ENCODE peak calls at places on chromosome 7, in four cellular contexts. F, L, Q and T are unnamed samples.

GRCh38 chr7:74587435-74588126 is 69.9 kb upstream of the GTF2I start:
- DNase-seq in F (no peak), L (peak), Q (peak), T (peak)

GRCh38 chr7:64879800-64880199 is 23.3 kb upstream of the ZNF273 start:
- DNase-seq in F (no peak), L (no peak), Q (peak), T (no peak)

GRCh38 chr7:130961128-130961601 is 227.2 kb upstream of the KLF14 start:
- DNase-seq in F (no peak), L (no peak), Q (no peak), T (peak)

GRCh38 chr7:81185072-81185471 is 266.2 kb upstream of the SEMA3C start:
- DNase-seq in F (no peak), L (no peak), Q (no peak), T (no peak)

GRCh38 chr7:36625247-36625646 is 99.0 kb downstream of the AOAH start:
- DNase-seq in F (no peak), L (no peak), Q (no peak), T (no peak)

GRCh38 chr7:25805027-25805687 is 346.8 kb upstream of the NFE2L3 start:
- DNase-seq in F (no peak), L (no peak), Q (no peak), T (no peak)

GRCh38 chr7:47682874-47683273 is 101.0 kb upstream of the TNS3 start:
- DNase-seq in F (no peak), L (no peak), Q (no peak), T (no peak)

GRCh38 chr7:79979437-79979836 is 155.2 kb upstream of the GNAI1 start:
- DNase-seq in F (no peak), L (no peak), Q (no peak), T (no peak)

GRCh38 chr7:143005632-143006260 is 21.2 kb downstream of the OR9A2 start:
- DNase-seq in F (no peak), L (no peak), Q (no peak), T (no peak)

GRCh38 chr7:75644599-75644998 is 94.1 kb downstream of the HIP1 start:
- DNase-seq in F (no peak), L (no peak), Q (no peak), T (no peak)

GRCh38 chr7:9017251-9017650 is 583.8 kb downstream of the NXPH1 start:
- DNase-seq in F (no peak), L (no peak), Q (no peak), T (no peak)

GRCh38 chr7:34091330-34091917 is 186.1 kb downstream of the BMPER start:
- DNase-seq in F (peak), L (no peak), Q (peak), T (no peak)

GRCh38 chr7:69654849-69655707 is 56.8 kb downstream of the AUTS2 start:
- DNase-seq in F (no peak), L (no peak), Q (no peak), T (no peak)

GRCh38 chr7:158821173-158822021 is 7.9 kb downstream of the ESYT2 start:
- DNase-seq in F (peak), L (peak), Q (no peak), T (no peak)

GRCh38 chr7:4799508-4800268 is 24.3 kb downstream of the AP5Z1 start:
- DNase-seq in F (no peak), L (no peak), Q (no peak), T (no peak)

GRCh38 chr7:25854608-25855497 is 297.1 kb upstream of the NFE2L3 start:
- DNase-seq in F (peak), L (peak), Q (peak), T (no peak)

GRCh38 chr7:158229945-158230344 is 357.7 kb downstream of the PTPRN2 start:
- DNase-seq in F (no peak), L (no peak), Q (no peak), T (no peak)

GRCh38 chr7:47253650-47254080 is 328.2 kb downstream of the TNS3 start:
- DNase-seq in F (no peak), L (peak), Q (peak), T (no peak)

DNA sequence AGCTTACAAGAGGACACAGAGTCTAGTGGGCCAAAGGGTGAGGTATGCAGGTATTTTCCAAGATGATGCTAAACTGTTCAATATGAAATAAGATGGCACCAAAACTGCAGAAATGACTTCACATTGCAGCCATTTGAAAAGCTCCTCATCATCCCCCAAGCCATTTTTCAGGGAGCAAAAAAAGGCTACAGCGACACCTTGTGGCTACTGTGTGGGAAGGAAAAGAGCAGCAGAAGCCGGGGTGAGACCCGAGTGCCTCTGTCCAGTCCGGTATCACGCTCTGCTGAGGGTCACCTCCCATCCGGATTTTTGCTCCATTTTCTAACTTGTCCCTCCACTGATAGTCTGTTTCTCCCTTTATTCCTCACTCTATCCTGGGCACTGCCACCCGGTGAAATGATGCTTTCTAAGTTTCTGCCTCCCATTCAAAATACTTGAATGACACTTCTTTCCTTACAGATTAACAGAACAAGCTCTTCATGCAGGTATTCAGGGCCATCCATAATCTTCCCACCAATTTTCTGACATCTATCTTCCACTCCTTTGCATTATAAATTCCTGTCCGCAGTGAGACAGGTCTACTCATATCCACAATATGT is 220.2 kb downstream of the DGKI start:
- DNase-seq in F (peak), L (peak), Q (peak), T (peak)
- TF ChIP-seq REST in F (no peak), L (no peak), Q (peak), T (no peak)

DNA sequence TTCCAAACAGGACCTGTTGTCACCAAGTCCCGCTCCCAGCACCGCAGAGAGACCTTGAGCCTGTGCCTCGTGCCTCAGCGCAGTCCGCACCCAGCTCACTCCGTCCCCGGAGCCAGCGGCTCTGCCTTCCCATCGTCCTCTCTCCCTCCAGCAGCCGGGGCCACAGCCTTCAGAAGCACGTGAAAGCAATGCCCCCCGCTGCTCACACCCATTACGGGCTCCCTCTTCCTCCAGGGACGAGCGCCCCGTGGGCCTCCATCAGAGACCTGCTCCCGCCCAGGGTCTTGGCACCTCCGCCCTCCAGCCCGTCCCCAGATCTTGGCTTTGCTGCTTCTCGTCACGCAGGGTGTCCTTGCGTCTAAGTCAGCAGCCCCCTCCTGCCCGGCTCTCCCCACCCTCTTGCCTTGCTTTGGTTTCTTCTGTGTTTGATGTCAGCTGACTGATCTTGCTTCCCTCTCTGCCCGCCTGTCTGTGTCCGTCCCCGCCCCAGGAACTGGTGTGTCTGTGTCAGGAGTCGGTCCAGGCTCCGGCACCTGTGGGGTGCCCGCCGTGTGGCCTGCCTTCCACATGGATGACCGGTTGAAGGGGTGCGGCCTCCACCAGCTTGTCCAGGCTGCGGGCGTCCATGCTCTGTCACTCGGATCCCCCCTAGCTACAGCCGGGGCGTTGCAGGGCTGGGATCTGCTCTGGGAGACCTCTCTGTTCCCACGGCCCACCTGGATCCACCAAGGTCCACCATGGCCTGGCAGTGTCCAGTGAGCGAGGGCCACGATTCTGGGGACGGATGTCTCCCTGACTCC is 61.9 kb downstream of the FOXL3 start:
- DNase-seq in F (no peak), L (no peak), Q (no peak), T (no peak)
- TF ChIP-seq PBX3 in F (no peak), L (no peak), Q (no peak), T (no peak)

DNA sequence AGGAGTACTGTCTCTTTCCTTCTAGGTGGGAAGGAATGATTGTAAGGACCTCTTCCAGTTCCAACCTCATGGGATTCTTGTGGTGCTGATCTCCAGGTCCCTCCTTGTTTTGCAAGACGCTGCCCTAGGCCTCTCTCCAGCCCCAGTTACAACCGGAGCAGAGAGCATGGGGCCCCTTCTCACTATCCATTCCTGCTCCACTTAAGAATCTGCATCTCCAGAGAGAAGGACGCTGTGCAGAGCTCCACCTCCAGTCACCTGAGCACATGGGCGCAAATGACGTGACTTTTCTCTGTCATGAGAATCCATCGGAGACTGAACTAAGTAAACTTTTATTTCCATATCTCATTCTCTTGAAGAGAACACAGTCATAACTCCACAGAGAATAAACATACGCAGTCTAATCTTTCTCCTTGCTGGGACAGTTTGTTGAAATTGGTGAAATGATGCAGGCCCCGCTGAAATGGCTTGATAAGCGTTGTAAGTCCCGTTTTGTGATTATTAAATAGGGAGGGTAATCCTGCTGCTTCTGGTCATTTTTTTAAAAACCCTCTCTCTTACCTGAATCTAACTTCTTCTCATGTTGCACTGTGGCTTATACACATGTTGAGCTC is 133.0 kb upstream of the TBX20 start:
- DNase-seq in F (no peak), L (no peak), Q (no peak), T (no peak)
- TF ChIP-seq RAD21 in F (no peak), L (no peak), Q (no peak), T (no peak)

GRCh38 chr7:146119016-146119415 is 2.4 kb downstream of the CNTNAP2 start:
- DNase-seq in F (no peak), L (no peak), Q (peak), T (no peak)

GRCh38 chr7:146115665-146116451 is 743 bp upstream of the CNTNAP2 start:
- DNase-seq in F (no peak), L (no peak), Q (peak), T (no peak)

GRCh38 chr7:146112755-146113154 is 3.8 kb upstream of the CNTNAP2 start:
- DNase-seq in F (no peak), L (no peak), Q (no peak), T (no peak)

GRCh38 chr7:146116452-146117219 is at the start of gene CNTNAP2:
- DNase-seq in F (no peak), L (no peak), Q (peak), T (no peak)
- TF ChIP-seq REST in F (no peak), L (no peak), Q (no peak), T (no peak)